ENCODE peak calls at places on chromosome 22, in six cellular contexts. K is posterior vena cava; I is Daoy; Y is activated T-cell treated with anti-CD3 and anti-CD28 coated beads for 1 hour; H is HFF-Myc; T is stimulated activated CD4-positive, alpha-beta T cell treated with anti-CD3 and anti-CD28 coated beads, Interleukin-1b, Interleukin-23, amount 100 ng/mL, for 48 hours. B is an unnamed sample.

GRCh38 chr22:36160499-36160942 is at the start of gene APOL3:
- DNase-seq in K (peak), I (peak), Y (no peak), H (no peak), T (peak), B (no peak)

GRCh38 chr22:37951305-37951704 is 2.1 kb downstream of the C22orf23 start:
- DNase-seq in K (no peak), I (peak), Y (no peak), H (no peak), T (no peak), B (no peak)

GRCh38 chr22:19734163-19734562 is 10.8 kb downstream of the GP1BB start:
- DNase-seq in K (no peak), I (no peak), Y (no peak), H (no peak), T (no peak), B (no peak)

GRCh38 chr22:37905534-37906363 is at the start of gene MICALL1:
- DNase-seq in K (no peak), I (peak), Y (peak), H (no peak), T (peak), B (peak)

GRCh38 chr22:17773606-17774205 is 563 bp downstream of the BID start:
- DNase-seq in K (no peak), I (peak), Y (peak), H (no peak), T (peak), B (peak)

GRCh38 chr22:33971561-33971961 is 51.3 kb upstream of the LARGE1 start:
- DNase-seq in K (no peak), I (peak), Y (no peak), H (no peak), T (no peak), B (no peak)

GRCh38 chr22:39808087-39808486 is 85.5 kb downstream of the ENTHD1 start:
- DNase-seq in K (no peak), I (peak), Y (peak), H (no peak), T (peak), B (no peak)

GRCh38 chr22:44814266-44815098 is 62.1 kb downstream of the ARHGAP8 start:
- DNase-seq in K (peak), I (no peak), Y (no peak), H (no peak), T (no peak), B (no peak)

GRCh38 chr22:49567894-49568750 is 259.6 kb downstream of the BRD1 start:
- DNase-seq in K (peak), I (peak), Y (no peak), H (no peak), T (no peak), B (no peak)

GRCh38 chr22:26065847-26066246 is 103.4 kb upstream of the SEZ6L start:
- DNase-seq in K (no peak), I (no peak), Y (no peak), H (no peak), T (no peak), B (no peak)

GRCh38 chr22:36590441-36591056 is 61.6 kb upstream of the EIF3D start:
- DNase-seq in K (peak), I (no peak), Y (no peak), H (no peak), T (no peak), B (no peak)

GRCh38 chr22:35324067-35324466 is 24.4 kb downstream of the TOM1 start:
- DNase-seq in K (no peak), I (no peak), Y (no peak), H (no peak), T (no peak), B (no peak)

GRCh38 chr22:27252282-27253049 is 549.1 kb downstream of the MN1 start:
- DNase-seq in K (peak), I (peak), Y (no peak), H (peak), T (no peak), B (no peak)

GRCh38 chr22:17931400-17931825 is 92.9 kb downstream of the MICAL3 start:
- DNase-seq in K (no peak), I (no peak), Y (no peak), H (no peak), T (no peak), B (no peak)

GRCh38 chr22:23063539-23064380 is 6.6 kb upstream of the GNAZ start:
- DNase-seq in K (peak), I (no peak), Y (no peak), H (no peak), T (no peak), B (no peak)

GRCh38 chr22:45968003-45968650 is 8.8 kb downstream of the WNT7B start:
- DNase-seq in K (no peak), I (peak), Y (no peak), H (no peak), T (no peak), B (no peak)

GRCh38 chr22:20291604-20292063 is 23.5 kb upstream of the RTN4R start:
- DNase-seq in K (no peak), I (no peak), Y (no peak), H (peak), T (no peak), B (no peak)

GRCh38 chr22:20009582-20010306 is 6.9 kb downstream of the ARVCF start:
- DNase-seq in K (peak), I (no peak), Y (no peak), H (no peak), T (no peak), B (no peak)

GRCh38 chr22:30054764-30055069 is 25.5 kb upstream of the HORMAD2 start:
- DNase-seq in K (no peak), I (no peak), Y (no peak), H (no peak), T (no peak), B (no peak)

GRCh38 chr22:46125816-46126770 is 24.2 kb upstream of the PPARA start:
- DNase-seq in K (no peak), I (no peak), Y (no peak), H (no peak), T (no peak), B (no peak)

B was measured in GM19239.